ENCODE peak calls at places on chromosome 1, in eight cellular contexts. G, Y, R, F, E, A, T and L are unnamed samples.

GRCh38 chr1:242425232-242425631 is 99.3 kb downstream of the PLD5 start:
- DNase-seq in G (no peak), Y (no peak), R (no peak), F (no peak), E (no peak), A (no peak), T (no peak), L (no peak)

GRCh38 chr1:202687819-202688218 is 22.4 kb downstream of the SYT2 start:
- DNase-seq in G (no peak), Y (no peak), R (no peak), F (no peak), E (no peak), A (no peak), T (no peak), L (no peak)

GRCh38 chr1:176786274-176786673 is 323.3 kb downstream of the PAPPA2 start:
- DNase-seq in G (no peak), Y (no peak), R (no peak), F (no peak), E (no peak), A (no peak), T (no peak), L (no peak)

GRCh38 chr1:151472852-151473731 is 13.8 kb upstream of the POGZ start:
- DNase-seq in G (no peak), Y (peak), R (peak), F (peak), E (peak), A (no peak), T (no peak), L (peak)

GRCh38 chr1:240607006-240607405 is 4.9 kb downstream of the GREM2 start:
- DNase-seq in G (no peak), Y (no peak), R (no peak), F (peak), E (no peak), A (no peak), T (no peak), L (no peak)

GRCh38 chr1:230753191-230753585 is 6.0 kb downstream of the CAPN9 start:
- DNase-seq in G (no peak), Y (no peak), R (no peak), F (no peak), E (no peak), A (no peak), T (no peak), L (no peak)

GRCh38 chr1:223713546-223714420 is 1.4 kb downstream of the CAPN2 start:
- DNase-seq in G (no peak), Y (no peak), R (peak), F (peak), E (no peak), A (no peak), T (no peak), L (no peak)

GRCh38 chr1:229596961-229597699 is 28.8 kb downstream of the TAF5L start:
- DNase-seq in G (no peak), Y (peak), R (peak), F (peak), E (peak), A (no peak), T (no peak), L (no peak)

GRCh38 chr1:6001992-6002576 is 9.9 kb upstream of the NPHP4 start:
- DNase-seq in G (no peak), Y (no peak), R (no peak), F (no peak), E (no peak), A (no peak), T (no peak), L (peak)

GRCh38 chr1:168455764-168456163 is 88.0 kb downstream of the XCL2 start:
- DNase-seq in G (no peak), Y (no peak), R (no peak), F (no peak), E (no peak), A (no peak), T (no peak), L (no peak)

GRCh38 chr1:94236021-94236491 is 1.3 kb downstream of the ARHGAP29 start:
- DNase-seq in G (no peak), Y (peak), R (peak), F (no peak), E (peak), A (no peak), T (no peak), L (no peak)

GRCh38 chr1:230067441-230067870 is 418 bp downstream of the GALNT2 start:
- DNase-seq in G (no peak), Y (peak), R (peak), F (peak), E (no peak), A (no peak), T (no peak), L (peak)

GRCh38 chr1:41774486-41774990 is 144.2 kb downstream of the HIVEP3 start:
- DNase-seq in G (no peak), Y (no peak), R (peak), F (no peak), E (no peak), A (no peak), T (no peak), L (no peak)

GRCh38 chr1:181737056-181737455 is 253.7 kb downstream of the CACNA1E start:
- DNase-seq in G (no peak), Y (no peak), R (no peak), F (no peak), E (no peak), A (no peak), T (no peak), L (no peak)